ENCODE peak calls at places on chromosomes 7 and 10, in seven cellular contexts. O is stomach, X is NCI-H2029, W is ovary, L is NCI-H1092, J is NAMALWA, E is 8988T. U is an unnamed sample.

GRCh38 chr10:96794786-96795733 is 37.0 kb upstream of the LCOR start:
- DNase-seq in L (no peak), J (no peak), E (no peak), O (no peak), W (no peak), X (no peak), U (no peak)

GRCh38 chr7:636396-636795 is 90.1 kb upstream of the DNAAF5 start:
- DNase-seq in E (peak), O (peak), L (no peak), W (no peak), X (no peak), J (no peak), U (peak)

GRCh38 chr7:129066290-129067131 is 11.6 kb upstream of the TNPO3 start:
- DNase-seq in L (no peak), E (no peak), O (no peak), W (no peak), J (peak), X (no peak), U (no peak)

GRCh38 chr10:38007551-38007950 is 2.9 kb upstream of the ZNF33A start:
- DNase-seq in X (no peak), E (no peak), O (no peak), L (no peak), J (no peak), W (no peak), U (no peak)

GRCh38 chr7:14954035-14954434 is 51.5 kb upstream of the DGKB start:
- DNase-seq in E (no peak), L (no peak), X (no peak), W (no peak), J (no peak), O (no peak), U (no peak)

GRCh38 chr7:1160665-1161010 is 642 bp upstream of the ZFAND2A start:
- DNase-seq in E (no peak), L (no peak), X (no peak), J (no peak), W (no peak), O (no peak), U (no peak)

GRCh38 chr10:685613-686012 is 3.9 kb downstream of the DIP2C start:
- DNase-seq in J (no peak), X (no peak), L (no peak), E (no peak), O (no peak), W (no peak), U (no peak)

GRCh38 chr10:127018766-127019165 is 113.5 kb downstream of the DOCK1 start:
- DNase-seq in J (no peak), W (no peak), E (no peak), X (no peak), L (no peak), O (no peak), U (no peak)

GRCh38 chr10:30013684-30014246 is 45.6 kb downstream of the JCAD start:
- DNase-seq in O (peak), W (no peak), X (no peak), J (no peak), L (peak), E (no peak), U (no peak)

GRCh38 chr10:97549587-97550322 is 22.8 kb upstream of the ANKRD2 start:
- DNase-seq in W (no peak), O (no peak), X (no peak), E (no peak), J (no peak), L (no peak), U (no peak)

GRCh38 chr7:44415047-44415446 is 75.4 kb downstream of the NUDCD3 start:
- DNase-seq in J (no peak), E (no peak), O (no peak), L (no peak), W (no peak), X (no peak), U (no peak)

GRCh38 chr10:27625452-27626345 is 119.9 kb downstream of the MKX start:
- DNase-seq in W (no peak), E (no peak), X (no peak), J (no peak), O (no peak), L (no peak), U (no peak)

GRCh38 chr7:40899151-40899550 is 764.3 kb downstream of the SUGCT start:
- DNase-seq in E (no peak), X (no peak), O (no peak), J (no peak), L (no peak), W (no peak), U (no peak)

GRCh38 chr7:1974714-1975113 is 258.0 kb downstream of the MAD1L1 start:
- DNase-seq in J (no peak), O (no peak), L (peak), X (no peak), W (no peak), E (no peak), U (no peak)

GRCh38 chr7:139777304-139777890 is 401 bp downstream of the HIPK2 start:
- DNase-seq in X (peak), J (no peak), E (peak), O (peak), W (peak), L (peak), U (peak)

GRCh38 chr10:99881371-99881770 is 98.9 kb downstream of the ABCC2 start:
- DNase-seq in E (no peak), L (no peak), O (no peak), X (no peak), J (no peak), W (no peak), U (no peak)

GRCh38 chr10:58734116-58734515 is 221.4 kb downstream of the BICC1 start:
- DNase-seq in J (no peak), L (no peak), W (no peak), E (no peak), O (no peak), X (no peak), U (no peak)

GRCh38 chr10:5813091-5813340 is 218 bp downstream of the GDI2 start:
- DNase-seq in E (no peak), W (no peak), X (no peak), J (no peak), L (no peak), O (no peak), U (no peak)

GRCh38 chr10:102729090-102730026 is 14.4 kb upstream of the WBP1L start:
- DNase-seq in J (peak), O (peak), X (peak), E (peak), W (peak), L (peak), U (peak)

GRCh38 chr7:149295481-149295850 is 33.5 kb downstream of the ZNF783 start:
- DNase-seq in E (no peak), X (no peak), W (no peak), L (no peak), J (no peak), O (no peak), U (no peak)

GRCh38 chr7:107078517-107078966 is 34.0 kb downstream of the PRKAR2B start:
- DNase-seq in W (peak), E (no peak), J (no peak), L (no peak), X (peak), O (no peak), U (no peak)

GRCh38 chr10:78470267-78471103 is 436.8 kb downstream of the RPS24 start:
- DNase-seq in E (no peak), O (no peak), L (peak), J (no peak), X (peak), W (no peak), U (no peak)

GRCh38 chr7:17044396-17044795 is 162.6 kb upstream of the AGR3 start:
- DNase-seq in E (no peak), W (no peak), J (no peak), O (no peak), L (no peak), X (no peak), U (no peak)

GRCh38 chr7:158066085-158066484 is 521.5 kb downstream of the PTPRN2 start:
- DNase-seq in E (no peak), W (no peak), O (no peak), J (no peak), L (no peak), X (no peak), U (no peak)

GRCh38 chr7:90713628-90714027 is 117.5 kb downstream of the CDK14 start:
- DNase-seq in L (no peak), J (no peak), W (no peak), X (no peak), O (no peak), E (no peak), U (no peak)

U was measured in stimulated activated naive CD8-positive, alpha-beta T cell treated with anti-CD3 and anti-CD28 coated beads, Interleukin-15, amount 100 ng/mL, for 72 hours.